ENCODE peak calls at places on chromosomes 16 and 17, in four cellular contexts. S, B, U and E are unnamed samples.

GRCh38 chr16:85225291-85225690 is 113.0 kb upstream of the CIBAR2 start:
- DNase-seq in S (no peak), U (no peak), B (no peak), E (no peak)

GRCh38 chr16:80250376-80250775 is 290.4 kb upstream of the DYNLRB2 start:
- DNase-seq in U (no peak), B (no peak), S (no peak), E (no peak)

GRCh38 chr17:51456942-51457341 is 196.6 kb downstream of the UTP18 start:
- DNase-seq in U (no peak), S (no peak), B (no peak), E (no peak)

GRCh38 chr16:85824161-85825135 is 25.0 kb downstream of the COX4I1 start:
- DNase-seq in U (no peak), B (no peak), S (no peak), E (no peak)

GRCh38 chr17:80791758-80792284 is 199.8 kb upstream of the CHMP6 start:
- DNase-seq in B (no peak), U (peak), S (peak), E (no peak)

GRCh38 chr16:55913717-55914116 is 38.5 kb upstream of the CES5A start:
- DNase-seq in U (no peak), B (no peak), S (no peak), E (no peak)

GRCh38 chr17:40903129-40903847 is 18.2 kb upstream of the KRT20 start:
- DNase-seq in S (no peak), U (no peak), B (no peak), E (no peak)

GRCh38 chr16:67773569-67774456 is 32.5 kb downstream of the RANBP10 start:
- DNase-seq in S (peak), B (no peak), U (no peak), E (no peak)

GRCh38 chr17:73759324-73760185 is 115.3 kb upstream of the SDK2 start:
- DNase-seq in B (no peak), S (no peak), U (no peak), E (no peak)

GRCh38 chr16:67516296-67517177 is 12.1 kb upstream of the RIPOR1 start:
- DNase-seq in B (no peak), S (no peak), U (no peak), E (no peak)

GRCh38 chr17:5281814-5282638 is at the start of gene RABEP1:
- DNase-seq in S (peak), B (peak), U (peak), E (peak)
- TF ChIP-seq CTCF in S (no peak), B (peak), U (no peak), E (peak)

GRCh38 chr17:61392679-61393078 is 7.0 kb upstream of the TBX2 start:
- DNase-seq in B (no peak), S (no peak), U (no peak), E (no peak)

GRCh38 chr17:61394630-61395408 is 4.8 kb upstream of the TBX2 start:
- DNase-seq in U (no peak), S (no peak), B (no peak), E (no peak)

GRCh38 chr17:61395409-61395982 is 4.1 kb upstream of the TBX2 start:
- DNase-seq in B (no peak), U (no peak), S (no peak), E (no peak)

GRCh38 chr17:61393550-61393903 is 6.1 kb upstream of the TBX2 start:
- DNase-seq in S (no peak), U (no peak), B (no peak), E (no peak)

DNA sequence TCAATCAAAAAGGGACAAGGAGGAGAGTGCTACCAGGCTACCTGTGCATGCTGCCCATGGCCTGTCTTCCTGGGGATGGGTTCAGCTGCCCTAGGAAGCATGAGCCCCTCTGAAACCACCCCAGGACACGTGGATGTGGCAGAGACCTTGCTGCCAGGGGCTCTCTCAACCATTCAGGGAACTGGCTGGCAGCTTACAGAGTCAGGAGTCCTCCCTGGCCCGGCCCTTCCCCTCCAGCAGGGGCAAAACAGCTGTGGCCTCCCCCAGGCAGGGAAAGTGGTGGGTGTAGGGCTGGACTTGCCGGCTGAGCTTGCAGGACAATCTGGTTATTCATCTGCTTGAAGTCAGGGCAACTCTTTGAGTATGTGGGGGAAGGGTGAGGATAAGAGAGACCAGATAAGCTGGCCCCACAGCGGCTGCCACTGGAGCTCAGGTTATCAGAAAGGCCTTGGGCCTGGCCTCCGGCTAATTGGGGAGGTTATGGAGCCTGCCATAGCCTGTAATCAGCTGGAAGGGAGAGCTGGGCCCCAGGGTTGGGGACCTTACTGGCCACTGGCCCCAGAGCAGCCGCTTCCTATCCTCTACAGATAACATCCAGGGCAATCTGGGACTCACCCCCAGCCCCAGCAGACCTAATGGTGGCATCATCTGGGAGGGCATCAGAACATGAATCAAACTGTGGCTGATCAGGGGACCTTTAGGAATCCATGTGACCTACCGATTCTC is 5.6 kb upstream of the TBX2 start:
- DNase-seq in U (no peak), S (no peak), B (no peak), E (no peak)
- TF ChIP-seq CTCF in U (no peak), S (no peak), B (no peak), E (peak)

GRCh38 chr17:50151937-50152547 is 1.6 kb upstream of the PPP1R9B start:
- DNase-seq in B (peak), S (peak), U (peak), E (peak)

GRCh38 chr17:50152736-50153135 is 2.3 kb upstream of the PPP1R9B start:
- DNase-seq in S (no peak), B (no peak), U (no peak), E (no peak)

GRCh38 chr17:50149425-50150353 is 788 bp downstream of the PPP1R9B start:
- DNase-seq in B (peak), U (peak), S (no peak), E (peak)

GRCh38 chr17:50150354-50151040 is at the start of gene PPP1R9B:
- DNase-seq in S (no peak), U (peak), B (no peak), E (no peak)

GRCh38 chr17:50151041-50151936 is 812 bp upstream of the PPP1R9B start:
- DNase-seq in S (peak), B (peak), U (peak), E (peak)
- TF ChIP-seq CTCF in S (peak), B (peak), U (peak), E (peak)

GRCh38 chr17:11624968-11625367 is 26.7 kb downstream of the DNAH9 start:
- DNase-seq in S (no peak), U (no peak), B (no peak), E (no peak)

GRCh38 chr17:11628831-11629230 is 30.6 kb downstream of the DNAH9 start:
- DNase-seq in U (no peak), S (no peak), B (no peak), E (no peak)

GRCh38 chr17:11627301-11627700 is 29.0 kb downstream of the DNAH9 start:
- DNase-seq in S (no peak), B (no peak), U (no peak), E (no peak)

GRCh38 chr17:11625878-11626277 is 27.6 kb downstream of the DNAH9 start:
- DNase-seq in S (no peak), B (no peak), U (no peak), E (no peak)

GRCh38 chr17:11628374-11628773 is 30.1 kb downstream of the DNAH9 start:
- DNase-seq in B (no peak), U (no peak), S (no peak), E (no peak)
- TF ChIP-seq CTCF in B (no peak), U (no peak), S (no peak), E (peak)

GRCh38 chr17:17385502-17385901 is 82.3 kb downstream of the NT5M start:
- DNase-seq in B (no peak), U (no peak), S (no peak), E (peak)

GRCh38 chr17:17388657-17389496 is 85.7 kb downstream of the NT5M start:
- DNase-seq in B (no peak), U (no peak), S (no peak), E (no peak)

GRCh38 chr17:17386143-17386800 is 83.1 kb downstream of the NT5M start:
- DNase-seq in B (peak), S (no peak), U (no peak), E (no peak)

GRCh38 chr17:17387017-17387416 is 83.8 kb downstream of the NT5M start:
- DNase-seq in S (no peak), U (no peak), B (no peak), E (no peak)

GRCh38 chr17:17387461-17388362 is 84.5 kb downstream of the NT5M start:
- DNase-seq in B (no peak), U (no peak), S (no peak), E (no peak)
- TF ChIP-seq CTCF in B (no peak), U (no peak), S (no peak), E (peak)